ENCODE peak calls at places on chromosomes 1 and 21, in nine cellular contexts. V, Z, E, Y, T, I, O, K and Q are unnamed samples.
A peak's percentile ranks its signal among the peaks of the same experiment; 100 is the strongest.

GRCh38 chr1:204735042-204735441 is 49.5 kb upstream of the LRRN2 start:
- DNase-seq in T (no peak), Y (no peak), O (no peak), I (no peak), K (no peak), Z (no peak), E (no peak), V (no peak), Q (no peak)

GRCh38 chr21:14403681-14404318 is 20.9 kb upstream of the HSPA13 start:
- DNase-seq in K (peak; percentile 33), Z (peak; percentile 74), E (no peak), V (no peak), I (peak; percentile 16), T (no peak), O (peak; percentile 21), Y (no peak), Q (peak; percentile 28)

GRCh38 chr1:201406831-201407406 is 7.8 kb upstream of the LAD1 start:
- DNase-seq in V (no peak), K (peak; percentile 82), Y (no peak), Z (no peak), E (no peak), I (no peak), T (no peak), O (no peak), Q (no peak)

GRCh38 chr1:221809101-221810029 is 67.5 kb upstream of the DUSP10 start:
- DNase-seq in E (no peak), T (no peak), K (peak; percentile 26), Y (no peak), I (no peak), V (no peak), Z (no peak), O (no peak), Q (no peak)

GRCh38 chr21:45974073-45975016 is 7.2 kb upstream of the COL6A1 start:
- DNase-seq in Y (peak; percentile 83), K (no peak), Z (no peak), E (no peak), O (peak; percentile 70), V (peak; percentile 70), T (peak; percentile 86), I (no peak), Q (peak; percentile 38)

GRCh38 chr1:101918277-101918676 is 78.4 kb downstream of the OLFM3 start:
- DNase-seq in T (no peak), I (no peak), V (no peak), K (no peak), Y (no peak), E (no peak), Z (no peak), O (no peak), Q (no peak)

GRCh38 chr21:44416193-44416592 is 39.1 kb upstream of the LRRC3 start:
- DNase-seq in O (no peak), K (no peak), I (no peak), Y (peak; percentile 31), V (no peak), T (no peak), E (no peak), Z (no peak), Q (no peak)

GRCh38 chr1:219086956-219087469 is 86.7 kb upstream of the LYPLAL1 start:
- DNase-seq in K (no peak), T (no peak), V (no peak), O (no peak), Y (no peak), Z (no peak), E (no peak), I (no peak), Q (no peak)

GRCh38 chr1:228313536-228314277 is 92.9 kb downstream of the TRIM11 start:
- DNase-seq in I (no peak), E (no peak), Z (no peak), V (no peak), O (no peak), Y (peak; percentile 67), T (peak; percentile 39), K (no peak), Q (peak; percentile 21)

GRCh38 chr1:71667224-71667623 is 586.4 kb upstream of the ZRANB2 start:
- DNase-seq in T (no peak), E (no peak), I (no peak), Z (peak; percentile 23), O (no peak), Y (no peak), V (no peak), K (no peak), Q (no peak)

GRCh38 chr1:34778381-34778780 is 2.6 kb upstream of the GJB3 start:
- DNase-seq in I (no peak), V (no peak), Z (no peak), O (no peak), T (no peak), E (no peak), K (no peak), Y (no peak), Q (no peak)

GRCh38 chr1:170126691-170127090 is 19.1 kb upstream of the NTMT2 start:
- DNase-seq in V (no peak), Z (no peak), Y (no peak), I (no peak), O (peak; percentile 63), T (no peak), E (no peak), K (no peak), Q (peak; percentile 5)

GRCh38 chr1:14724697-14725096 is 126.2 kb downstream of the KAZN start:
- DNase-seq in T (no peak), Z (no peak), V (no peak), Y (no peak), K (no peak), I (no peak), E (no peak), O (no peak), Q (no peak)

GRCh38 chr1:23908453-23909341 is 4.5 kb downstream of the CNR2 start:
- DNase-seq in I (no peak), K (no peak), E (no peak), Z (no peak), Y (no peak), V (no peak), T (peak; percentile 60), O (no peak), Q (no peak)

GRCh38 chr1:97562096-97562495 is 358.7 kb downstream of the DPYD start:
- DNase-seq in O (no peak), E (no peak), Y (no peak), V (no peak), T (no peak), Z (no peak), K (no peak), I (no peak), Q (no peak)

GRCh38 chr1:83905315-83905907 is 93.5 kb downstream of the TTLL7 start:
- DNase-seq in E (no peak), V (no peak), T (no peak), Y (no peak), I (peak; percentile 18), K (peak; percentile 20), Z (no peak), O (peak; percentile 21), Q (peak; percentile 10)

GRCh38 chr1:4344065-4344753 is 310.2 kb upstream of the AJAP1 start:
- DNase-seq in Z (no peak), O (no peak), V (no peak), I (no peak), Y (no peak), E (no peak), T (no peak), K (no peak), Q (no peak)
- H3K9me3 ChIP-seq in Z (no peaks in the 10 kb centered on the region), O (no peaks in the 10 kb centered on the region), V (no peaks in the 10 kb centered on the region), I (no peaks in the 10 kb centered on the region), Y (peaks cover 21% of the 10 kb centered on the region), E (no peaks in the 10 kb centered on the region), T (no peaks in the 10 kb centered on the region), K (no peaks in the 10 kb centered on the region), Q (no peaks in the 10 kb centered on the region)

GRCh38 chr1:2984399-2985061 is 36.7 kb upstream of the ACTRT2 start:
- DNase-seq in Z (no peak), K (no peak), O (no peak), Y (no peak), T (peak; percentile 12), V (peak; percentile 5), I (no peak), E (no peak), Q (no peak)
- H3K9me3 ChIP-seq in Z (no peaks in the 10 kb centered on the region), K (no peaks in the 10 kb centered on the region), O (no peaks in the 10 kb centered on the region), Y (no peaks in the 10 kb centered on the region), T (no peaks in the 10 kb centered on the region), V (no peaks in the 10 kb centered on the region), I (no peaks in the 10 kb centered on the region), E (no peaks in the 10 kb centered on the region), Q (no peaks in the 10 kb centered on the region)

DNA sequence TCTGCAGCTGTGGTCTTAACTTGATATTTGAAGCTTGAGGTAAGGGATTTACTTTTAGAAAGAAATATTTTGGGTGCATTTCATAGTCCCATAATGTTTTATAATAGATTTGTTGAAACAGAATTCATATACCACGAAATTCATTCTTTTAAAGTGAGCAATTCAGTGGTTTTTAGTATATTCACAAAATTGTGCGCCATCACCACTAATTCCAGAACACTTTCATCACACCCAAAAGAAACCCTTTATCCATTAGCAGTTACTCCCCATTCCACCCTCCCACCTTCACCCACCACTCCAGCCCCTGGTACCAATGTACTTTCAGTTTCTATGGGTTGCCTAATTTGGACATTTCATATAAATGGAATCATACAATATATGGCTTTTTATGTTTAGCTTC is 38.9 kb upstream of the DMRTB1 start:
- DNase-seq in E (peak; percentile 15), O (no peak), Y (no peak), K (no peak), I (no peak), T (no peak), V (no peak), Z (no peak), Q (no peak)
- H3K9me3 ChIP-seq in E (peaks cover 3% of the 10 kb centered on the region), O (no peaks in the 10 kb centered on the region), Y (no peaks in the 10 kb centered on the region), K (no peaks in the 10 kb centered on the region), I (no peaks in the 10 kb centered on the region), T (no peaks in the 10 kb centered on the region), V (peaks cover 9% of the 10 kb centered on the region), Z (no peaks in the 10 kb centered on the region), Q (no peaks in the 10 kb centered on the region)

GRCh38 chr1:160420881-160421842 is 20.8 kb downstream of the VANGL2 start:
- DNase-seq in Y (no peak), I (no peak), K (no peak), V (no peak), Z (no peak), O (no peak), E (no peak), T (no peak), Q (no peak)
- H3K9me3 ChIP-seq in Y (no peaks in the 10 kb centered on the region), I (no peaks in the 10 kb centered on the region), K (no peaks in the 10 kb centered on the region), V (no peaks in the 10 kb centered on the region), Z (no peaks in the 10 kb centered on the region), O (no peaks in the 10 kb centered on the region), E (no peaks in the 10 kb centered on the region), T (no peaks in the 10 kb centered on the region), Q (no peaks in the 10 kb centered on the region)

DNA sequence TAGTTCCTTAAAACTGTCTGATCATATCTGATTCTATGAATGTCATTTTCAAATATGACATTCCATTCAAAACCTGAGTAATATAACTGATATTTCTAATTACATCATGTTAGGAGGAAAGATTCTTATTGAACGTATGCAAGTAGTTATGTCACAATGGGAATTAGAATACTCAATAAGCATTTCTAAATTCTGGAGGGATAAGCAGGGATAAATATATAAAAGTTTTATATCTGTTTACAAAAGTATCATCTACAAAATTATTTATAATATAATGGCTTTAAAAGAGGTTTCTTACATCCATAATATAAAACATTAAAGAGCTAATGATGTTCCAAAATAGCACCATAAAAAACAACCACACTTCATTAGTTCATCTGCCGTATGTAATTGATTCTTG is at the start of gene OR14A2:
- DNase-seq in V (no peak), K (no peak), Z (no peak), T (no peak), O (no peak), E (no peak), I (no peak), Y (no peak), Q (no peak)
- H3K9me3 ChIP-seq in V (peaks cover 55% of the 10 kb centered on the region), K (no peaks in the 10 kb centered on the region), Z (no peaks in the 10 kb centered on the region), T (no peaks in the 10 kb centered on the region), O (peaks cover 24% of the 10 kb centered on the region), E (no peaks in the 10 kb centered on the region), I (no peaks in the 10 kb centered on the region), Y (peaks cover 32% of the 10 kb centered on the region), Q (no peaks in the 10 kb centered on the region)

GRCh38 chr1:143625886-143626285 is 345.9 kb downstream of the FAM72C start:
- DNase-seq in V (no peak), Y (no peak), E (no peak), I (no peak), T (no peak), Z (no peak), K (no peak), O (no peak), Q (no peak)
- H3K9me3 ChIP-seq in V (no peaks in the 10 kb centered on the region), Y (no peaks in the 10 kb centered on the region), E (no peaks in the 10 kb centered on the region), I (no peaks in the 10 kb centered on the region), T (peaks cover 3% of the 10 kb centered on the region), Z (no peaks in the 10 kb centered on the region), K (no peaks in the 10 kb centered on the region), O (peaks cover 5% of the 10 kb centered on the region), Q (no peaks in the 10 kb centered on the region)